ENCODE peak calls at places on chromosomes 5 and 9, in six cellular contexts. Z, I, L, Y, X and O are unnamed samples.

GRCh38 chr9:85511746-85512145 is 230.0 kb downstream of the AGTPBP1 start:
- DNase-seq in Z (no peak), I (no peak), L (no peak), Y (no peak), X (no peak), O (no peak)

GRCh38 chr9:80646211-80646610 is 1043.1 kb downstream of the TLE1 start:
- DNase-seq in Z (no peak), I (no peak), L (no peak), Y (no peak), X (no peak), O (no peak)

GRCh38 chr5:41649659-41650058 is 139.3 kb upstream of the PLCXD3 start:
- DNase-seq in Z (peak), I (no peak), L (no peak), Y (no peak), X (no peak), O (no peak)

GRCh38 chr9:26043431-26043830 is 365.2 kb upstream of the TUSC1 start:
- DNase-seq in Z (no peak), I (no peak), L (no peak), Y (no peak), X (no peak), O (no peak)

GRCh38 chr9:111529787-111530186 is 4.8 kb downstream of the ZNF483 start:
- DNase-seq in Z (no peak), I (no peak), L (no peak), Y (no peak), X (no peak), O (no peak)

GRCh38 chr9:72951043-72951442 is 1.8 kb downstream of the ALDH1A1 start:
- DNase-seq in Z (peak), I (no peak), L (no peak), Y (no peak), X (no peak), O (no peak)

GRCh38 chr9:95852059-95853032 is 23.1 kb upstream of the ERCC6L2 start:
- DNase-seq in Z (peak), I (no peak), L (peak), Y (no peak), X (peak), O (peak)

GRCh38 chr5:68187268-68188055 is 28.1 kb upstream of the PIK3R1 start:
- DNase-seq in Z (no peak), I (no peak), L (no peak), Y (no peak), X (no peak), O (no peak)

GRCh38 chr9:135215571-135216161 is 128.2 kb downstream of the OLFM1 start:
- DNase-seq in Z (no peak), I (no peak), L (no peak), Y (no peak), X (no peak), O (no peak)

GRCh38 chr5:10836991-10837390 is 76.0 kb upstream of the DAP start:
- DNase-seq in Z (no peak), I (no peak), L (no peak), Y (no peak), X (no peak), O (no peak)

GRCh38 chr5:159444441-159445082 is 114.3 kb upstream of the IL12B start:
- DNase-seq in Z (peak), I (no peak), L (peak), Y (no peak), X (no peak), O (no peak)

GRCh38 chr9:9004844-9005243 is 1205.3 kb upstream of the DMAC1 start:
- DNase-seq in Z (no peak), I (no peak), L (no peak), Y (no peak), X (no peak), O (no peak)

GRCh38 chr5:77867194-77867691 is 91.1 kb upstream of the TBCA start:
- DNase-seq in Z (peak), I (no peak), L (peak), Y (no peak), X (no peak), O (no peak)

GRCh38 chr5:86971034-86971511 is 296.6 kb upstream of the RASA1 start:
- DNase-seq in Z (no peak), I (no peak), L (peak), Y (no peak), X (no peak), O (no peak)

GRCh38 chr9:92896037-92896436 is 18.2 kb upstream of the ZNF484 start:
- DNase-seq in Z (no peak), I (no peak), L (no peak), Y (no peak), X (no peak), O (no peak)

GRCh38 chr5:71836084-71836483 is 117.0 kb downstream of the CARTPT start:
- DNase-seq in Z (no peak), I (no peak), L (no peak), Y (no peak), X (no peak), O (no peak)

GRCh38 chr9:69931340-69931739 is 110.7 kb downstream of the CFAP95 start:
- DNase-seq in Z (peak), I (no peak), L (peak), Y (no peak), X (no peak), O (no peak)

GRCh38 chr9:134984372-134985240 is 66.9 kb upstream of the FCN1 start:
- DNase-seq in Z (no peak), I (no peak), L (no peak), Y (no peak), X (no peak), O (no peak)

GRCh38 chr5:77852068-77852513 is 76.0 kb upstream of the TBCA start:
- DNase-seq in Z (no peak), I (no peak), L (no peak), Y (no peak), X (no peak), O (no peak)

GRCh38 chr9:80061940-80062339 is 490.2 kb downstream of the TLE4 start:
- DNase-seq in Z (peak), I (no peak), L (no peak), Y (no peak), X (no peak), O (no peak)

GRCh38 chr5:137621861-137622823 is 113.7 kb downstream of the KLHL3 start:
- DNase-seq in Z (no peak), I (no peak), L (no peak), Y (no peak), X (no peak), O (no peak)